ENCODE peak calls at places on chromosomes 11 and 22, in four cellular contexts. V is right lobe of liver, A is kidney, Z is psoas muscle. K is an unnamed sample.

GRCh38 chr11:124740277-124740882 is 638 bp downstream of the NRGN start:
- DNase-seq in Z (no peak), V (peak), A (peak), K (no peak)

GRCh38 chr11:19703211-19703610 is 9.4 kb upstream of the NAV2 start:
- DNase-seq in A (no peak), Z (no peak), V (no peak), K (no peak)

GRCh38 chr22:49628351-49629023 is 199.2 kb downstream of the BRD1 start:
- DNase-seq in Z (peak), V (peak), A (peak), K (no peak)

GRCh38 chr22:37337204-37337943 is 55.1 kb downstream of the CYTH4 start:
- DNase-seq in V (no peak), A (no peak), Z (no peak), K (no peak)

GRCh38 chr22:30541979-30542810 is 4.3 kb downstream of the SEC14L6 start:
- DNase-seq in A (peak), V (no peak), Z (no peak), K (no peak)

GRCh38 chr11:27153136-27153535 is 112.5 kb downstream of the BBOX1 start:
- DNase-seq in A (no peak), Z (no peak), V (no peak), K (no peak)

GRCh38 chr11:11519184-11519583 is 102.6 kb downstream of the GALNT18 start:
- DNase-seq in Z (no peak), A (no peak), V (no peak), K (no peak)

GRCh38 chr11:105673089-105673488 is 63.2 kb downstream of the GRIA4 start:
- DNase-seq in V (no peak), A (no peak), Z (no peak), K (no peak)

GRCh38 chr11:101346591-101346990 is 217.0 kb upstream of the PGR start:
- DNase-seq in Z (no peak), A (no peak), V (no peak), K (no peak)

GRCh38 chr11:106304274-106304673 is 226.8 kb downstream of the AASDHPPT start:
- DNase-seq in A (no peak), Z (no peak), V (no peak), K (no peak)

GRCh38 chr11:59137190-59137589 is 5.5 kb upstream of the FAM111A start:
- DNase-seq in A (peak), V (no peak), Z (no peak), K (no peak)

GRCh38 chr11:126628450-126628789 is 272.9 kb downstream of the ST3GAL4 start:
- DNase-seq in A (no peak), Z (no peak), V (no peak), K (no peak)
- H3K4me3 ChIP-seq in A (no peak), Z (no peak), V (no peak), K (no peak)

DNA sequence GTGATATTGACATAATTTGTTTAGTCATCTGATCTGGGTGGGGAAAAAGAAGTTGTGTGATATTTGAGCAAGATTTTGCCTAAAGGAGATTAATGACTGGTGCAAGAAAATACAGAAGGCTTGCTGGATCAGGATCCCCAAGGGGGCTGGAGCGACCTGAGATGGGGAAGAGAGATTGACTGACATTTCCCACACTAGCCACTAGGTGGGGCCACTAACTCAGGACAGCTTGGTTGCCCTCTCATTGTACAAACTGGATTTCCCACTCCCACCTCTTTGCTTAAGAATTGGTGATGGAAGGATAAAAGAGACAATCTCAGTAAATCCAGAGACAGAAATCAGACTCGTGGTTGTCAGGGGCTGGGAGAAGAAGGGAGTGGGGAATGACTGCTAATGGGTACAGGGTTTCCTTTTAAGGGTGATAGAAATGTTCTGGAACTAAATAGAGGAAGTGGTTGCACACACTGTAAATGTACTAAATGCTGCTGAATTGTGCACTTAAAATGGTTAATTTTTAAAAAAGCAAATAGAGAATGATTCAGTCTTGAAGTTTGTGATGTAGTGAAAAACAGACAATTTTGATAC is 50.7 kb downstream of the CTTN start:
- DNase-seq in A (no peak), V (no peak), Z (no peak), K (no peak)
- TF ChIP-seq CTCF in A (no peak), V (peak), Z (no peak), K (no peak)

GRCh38 chr11:122368796-122369195 is 252.8 kb upstream of the BLID start:
- DNase-seq in A (no peak), V (no peak), Z (no peak), K (no peak)
- H3K27ac ChIP-seq in A (no peak), V (no peak), Z (no peak), K (no peak)

GRCh38 chr11:96143016-96143670 is 199.9 kb downstream of the MAML2 start:
- DNase-seq in Z (no peak), V (no peak), A (no peak), K (no peak)

GRCh38 chr11:96137357-96137756 is 205.6 kb downstream of the MAML2 start:
- DNase-seq in A (no peak), Z (no peak), V (no peak), K (no peak)

GRCh38 chr11:96141649-96142048 is 201.3 kb downstream of the MAML2 start:
- DNase-seq in V (no peak), Z (no peak), A (peak), K (no peak)

GRCh38 chr11:96136623-96137313 is 206.2 kb downstream of the MAML2 start:
- DNase-seq in V (no peak), A (no peak), Z (no peak), K (no peak)

GRCh38 chr11:96139692-96140091 is 203.3 kb downstream of the MAML2 start:
- DNase-seq in V (no peak), Z (no peak), A (no peak), K (no peak)
- H3K4me3 ChIP-seq in V (no peak), Z (no peak), A (no peak), K (no peak)

DNA sequence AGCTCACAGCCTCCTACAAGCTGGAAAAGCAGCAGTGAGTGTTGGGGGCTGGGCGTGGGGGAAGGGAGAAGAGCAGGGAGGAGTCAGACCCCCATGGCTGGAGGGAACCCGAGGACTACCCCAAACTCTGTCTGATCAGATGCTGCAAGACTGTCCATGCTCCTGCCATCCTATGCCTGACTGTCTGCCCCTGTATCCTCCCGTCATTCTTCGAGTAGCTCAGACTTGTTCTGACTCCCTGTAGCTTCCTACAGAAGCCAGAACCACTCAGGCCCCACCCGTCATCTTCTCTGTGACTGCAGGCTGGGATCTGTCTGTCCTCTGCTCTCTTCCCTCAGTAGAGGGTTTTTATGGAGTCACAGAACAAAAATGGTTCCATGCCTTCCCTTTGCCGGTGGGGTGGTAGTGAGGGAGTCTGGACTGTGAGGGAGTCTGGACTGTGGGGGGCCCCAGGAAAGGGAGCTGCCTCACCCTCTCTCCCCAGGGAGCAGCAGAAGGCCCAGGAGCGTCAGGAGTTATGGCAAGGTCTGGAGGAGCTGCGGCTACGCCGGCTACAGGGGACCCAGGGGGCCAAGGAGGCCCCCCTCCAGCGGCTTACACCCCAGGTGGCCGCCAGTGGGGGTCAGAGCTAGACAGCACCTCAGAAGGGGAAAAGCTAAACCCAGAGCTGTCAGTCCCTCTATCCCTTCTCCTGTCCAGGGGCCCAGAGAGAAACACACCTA is 2.3 kb downstream of the GPHA2 start:
- DNase-seq in A (no peak), Z (peak), V (no peak), K (no peak)
- TF ChIP-seq CTCF in A (no peak), Z (no peak), V (no peak), K (no peak)

DNA sequence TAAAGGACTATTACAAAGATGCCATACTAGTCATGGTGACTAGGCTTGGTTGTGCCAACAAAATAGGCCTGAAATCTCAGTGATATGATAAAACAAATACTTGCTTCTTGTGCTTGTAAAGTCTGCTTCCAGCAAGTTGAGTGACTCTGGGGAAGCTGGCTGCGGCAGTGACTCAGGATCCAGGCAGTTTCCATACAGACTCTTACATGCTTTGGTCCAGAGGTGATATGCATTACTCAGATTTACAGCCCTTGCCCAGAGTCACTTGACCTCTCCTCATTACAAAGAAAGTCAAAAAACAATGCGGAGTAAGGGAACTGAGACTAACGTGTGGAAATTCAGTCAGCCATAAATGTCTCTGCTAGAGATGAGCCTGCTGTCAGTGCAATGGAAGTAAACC is 387.5 kb downstream of the KCNA4 start:
- DNase-seq in Z (no peak), V (no peak), A (no peak), K (no peak)
- H3K27ac ChIP-seq in Z (no peak), V (no peak), A (no peak), K (no peak)

DNA sequence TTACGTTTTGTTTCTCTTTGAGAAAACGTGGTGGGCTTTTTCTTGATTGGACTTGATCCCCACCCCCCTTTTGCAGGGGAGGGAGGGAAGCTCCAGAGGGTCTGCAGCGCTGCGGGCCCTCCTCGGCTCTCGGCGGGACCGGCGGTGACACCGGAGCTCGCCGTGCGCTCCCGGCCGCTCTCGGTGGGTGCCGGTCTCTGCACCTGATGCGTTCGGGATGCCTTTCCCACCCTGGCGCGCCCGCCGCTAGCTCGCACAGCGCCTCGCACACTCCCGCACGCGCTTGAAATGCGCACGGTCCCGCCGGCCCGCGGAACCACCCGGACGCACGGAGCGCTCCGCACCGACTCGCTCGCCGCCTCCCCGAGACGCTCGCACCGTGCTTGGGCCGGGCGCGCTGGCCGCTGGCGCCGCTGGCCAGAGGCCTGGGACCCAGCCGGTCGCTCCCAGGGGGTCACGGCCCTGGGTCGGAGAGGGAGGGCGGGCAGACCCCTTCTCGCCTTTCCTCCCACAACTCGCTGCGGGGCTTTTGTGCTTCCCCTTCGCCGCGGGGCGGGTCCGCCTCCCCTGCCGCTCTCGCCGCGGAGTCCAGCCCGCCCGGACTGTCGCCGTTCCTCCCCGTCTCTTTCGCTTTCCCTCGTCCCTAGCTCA is 1.0 kb downstream of the ZBTB16 start:
- DNase-seq in A (peak), V (peak), Z (peak), K (no peak)
- H3K4me3 ChIP-seq in A (peak), V (peak), Z (peak), K (peak)

DNA sequence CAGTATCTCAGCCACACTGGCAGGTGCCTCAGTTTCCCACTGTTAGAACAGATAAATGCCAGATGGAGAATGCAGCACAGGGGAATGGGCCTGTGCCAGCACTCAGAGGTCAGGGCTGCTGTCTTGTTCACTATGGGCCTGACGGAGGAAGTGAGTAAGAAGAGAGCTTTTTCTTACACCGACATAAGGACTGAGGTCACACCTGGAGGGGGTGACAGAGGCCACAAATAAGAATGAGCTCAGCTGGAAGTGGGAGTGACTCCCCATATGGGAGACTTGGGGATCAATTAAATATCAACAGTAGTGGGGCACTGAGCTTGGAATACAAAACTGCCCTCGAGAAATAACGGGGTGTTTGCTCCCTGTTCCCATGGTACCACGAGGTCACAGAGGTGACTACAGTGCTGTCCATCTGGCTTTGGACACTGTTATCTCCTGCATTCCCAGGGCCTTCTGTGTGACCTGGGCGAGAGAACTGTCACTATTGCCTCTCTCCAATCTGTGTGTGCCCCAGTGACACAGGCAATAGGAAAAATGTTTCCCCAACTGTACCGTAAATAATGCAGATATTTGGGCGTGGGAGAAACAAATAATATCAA is 94.1 kb upstream of the NNMT start:
- DNase-seq in Z (no peak), A (no peak), V (no peak), K (no peak)
- TF ChIP-seq CTCF in Z (no peak), A (no peak), V (no peak), K (no peak)

GRCh38 chr11:67606150-67606476 is 623 bp upstream of the NDUFV1 start:
- DNase-seq in A (no peak), Z (no peak), V (no peak), K (peak)
- H3K27ac ChIP-seq in A (peak), Z (peak), V (no peak), K (peak)

GRCh38 chr22:44554411-44554810 is 56.4 kb upstream of the RTL6 start:
- DNase-seq in Z (no peak), V (no peak), A (no peak), K (no peak)

GRCh38 chr22:44549701-44550100 is 51.7 kb upstream of the RTL6 start:
- DNase-seq in A (no peak), Z (no peak), V (no peak), K (no peak)

GRCh38 chr22:44547371-44547770 is 49.3 kb upstream of the RTL6 start:
- DNase-seq in A (no peak), V (no peak), Z (no peak), K (no peak)

GRCh38 chr22:44549021-44549420 is 51.0 kb upstream of the RTL6 start:
- DNase-seq in Z (no peak), A (no peak), V (no peak), K (no peak)

GRCh38 chr22:44550666-44551491 is 52.8 kb upstream of the RTL6 start:
- DNase-seq in A (peak), V (peak), Z (peak), K (no peak)
- H3K4me3 ChIP-seq in A (peak), V (peak), Z (peak), K (peak)

K was measured in coronary artery.